ENCODE peak calls at places on chromosomes 11 and 22, in four cellular contexts. One of them, this sample, is unnamed.

GRCh38 chr22:41659941-41660340 is 28.7 kb downstream of the SNU13 start:
- DNase-seq in HL-60: no peak
- DNase-seq in GM12878: no peak
- DNase-seq in K562: no peak
- DNase-seq in this sample: no peak

GRCh38 chr11:57478971-57479663 is 18.8 kb downstream of the RTN4RL2 start:
- DNase-seq in GM12878: no peak
- DNase-seq in K562: no peak
- DNase-seq in HL-60: no peak
- DNase-seq in this sample: no peak

GRCh38 chr11:68598816-68599653 is 85.3 kb upstream of the GAL start:
- DNase-seq in K562: no peak
- DNase-seq in GM12878: no peak
- DNase-seq in HL-60: no peak
- DNase-seq in this sample: no peak

GRCh38 chr11:8352852-8353505 is 89.3 kb upstream of the LMO1 start:
- DNase-seq in K562: no peak
- DNase-seq in HL-60: no peak
- DNase-seq in GM12878: no peak
- DNase-seq in this sample: no peak

GRCh38 chr11:131447268-131447667 is 76.9 kb downstream of the NTM start:
- DNase-seq in GM12878: no peak
- DNase-seq in K562: no peak
- DNase-seq in HL-60: no peak
- DNase-seq in this sample: no peak

GRCh38 chr22:30295576-30295975 is 6.3 kb upstream of the CASTOR1 start:
- DNase-seq in GM12878: no peak
- DNase-seq in HL-60: no peak
- DNase-seq in K562: no peak
- DNase-seq in this sample: no peak

GRCh38 chr22:29985912-29986311 is 94.4 kb upstream of the HORMAD2 start:
- DNase-seq in GM12878: no peak
- DNase-seq in HL-60: no peak
- DNase-seq in K562: no peak
- DNase-seq in this sample: no peak

GRCh38 chr11:105719073-105719846 is 109.4 kb downstream of the GRIA4 start:
- DNase-seq in GM12878: peak
- DNase-seq in HL-60: no peak
- DNase-seq in K562: no peak
- DNase-seq in this sample: no peak

GRCh38 chr11:126350811-126351210 is 4.7 kb upstream of the ST3GAL4 start:
- DNase-seq in HL-60: no peak
- DNase-seq in GM12878: no peak
- DNase-seq in K562: no peak
- DNase-seq in this sample: no peak

GRCh38 chr22:41620646-41621098 is at the start of gene DESI1:
- DNase-seq in GM12878: no peak
- DNase-seq in K562: no peak
- DNase-seq in HL-60: no peak
- DNase-seq in this sample: peak

GRCh38 chr11:59154585-59154984 is 11.9 kb downstream of the FAM111A start:
- DNase-seq in GM12878: no peak
- DNase-seq in K562: no peak
- DNase-seq in HL-60: no peak
- DNase-seq in this sample: no peak

GRCh38 chr22:47195156-47195675 is 432.8 kb downstream of the TBC1D22A start:
- DNase-seq in GM12878: no peak
- DNase-seq in HL-60: no peak
- DNase-seq in K562: no peak
- DNase-seq in this sample: peak

GRCh38 chr22:25406510-25407210 is 157.8 kb upstream of the GRK3 start:
- DNase-seq in HL-60: peak
- DNase-seq in GM12878: no peak
- DNase-seq in K562: no peak
- DNase-seq in this sample: no peak

GRCh38 chr11:114179234-114179941 is 116.8 kb upstream of the NNMT start:
- DNase-seq in HL-60: no peak
- DNase-seq in K562: peak
- DNase-seq in GM12878: no peak
- DNase-seq in this sample: no peak

GRCh38 chr11:19723572-19724342 is 11.1 kb downstream of the NAV2 start:
- DNase-seq in K562: no peak
- DNase-seq in GM12878: no peak
- DNase-seq in HL-60: no peak
- DNase-seq in this sample: no peak

GRCh38 chr11:69368119-69368880 is 74.3 kb downstream of the MYEOV start:
- DNase-seq in GM12878: no peak
- DNase-seq in K562: no peak
- DNase-seq in HL-60: no peak
- DNase-seq in this sample: no peak

GRCh38 chr22:41478891-41479521 is 10.1 kb downstream of the ACO2 start:
- DNase-seq in GM12878: peak
- DNase-seq in K562: no peak
- DNase-seq in HL-60: peak
- DNase-seq in this sample: no peak

GRCh38 chr22:38174626-38175025 is 7.0 kb downstream of the PLA2G6 start:
- DNase-seq in K562: no peak
- DNase-seq in GM12878: no peak
- DNase-seq in HL-60: no peak
- DNase-seq in this sample: no peak

GRCh38 chr22:42797021-42797420 is 60.1 kb downstream of the ARFGAP3 start:
- DNase-seq in GM12878: no peak
- DNase-seq in HL-60: peak
- DNase-seq in K562: no peak
- DNase-seq in this sample: no peak

GRCh38 chr11:68881320-68881719 is 22.3 kb downstream of the MRPL21 start:
- DNase-seq in K562: no peak
- DNase-seq in GM12878: no peak
- DNase-seq in HL-60: no peak
- DNase-seq in this sample: no peak

GRCh38 chr22:39935116-39935515 is 25.1 kb upstream of the TMA7B start:
- DNase-seq in GM12878: no peak
- DNase-seq in K562: no peak
- DNase-seq in HL-60: no peak
- DNase-seq in this sample: no peak

GRCh38 chr11:32893947-32894827 is 1.6 kb downstream of the QSER1 start:
- DNase-seq in K562: peak
- DNase-seq in GM12878: peak
- DNase-seq in HL-60: peak
- DNase-seq in this sample: no peak

GRCh38 chr11:116386118-116386699 is 386.6 kb downstream of the BUD13 start:
- DNase-seq in GM12878: no peak
- DNase-seq in HL-60: no peak
- DNase-seq in K562: no peak
- DNase-seq in this sample: no peak

GRCh38 chr22:33326540-33327295 is 268.5 kb upstream of the SYN3 start:
- DNase-seq in GM12878: no peak
- DNase-seq in K562: no peak
- DNase-seq in HL-60: no peak
- DNase-seq in this sample: no peak

GRCh38 chr22:42919199-42919598 is 62.1 kb upstream of the ARFGAP3 start:
- DNase-seq in K562: peak
- DNase-seq in HL-60: no peak
- DNase-seq in GM12878: no peak
- DNase-seq in this sample: no peak

GRCh38 chr11:4610258-4610935 is 2.4 kb upstream of the TRIM68 start:
- DNase-seq in HL-60: peak
- DNase-seq in K562: no peak
- DNase-seq in GM12878: no peak
- DNase-seq in this sample: no peak

GRCh38 chr22:48045369-48045768 is 1282.9 kb downstream of the TBC1D22A start:
- DNase-seq in HL-60: no peak
- DNase-seq in K562: no peak
- DNase-seq in GM12878: peak
- DNase-seq in this sample: peak

GRCh38 chr11:110777765-110778164 is 65.5 kb upstream of the ARHGAP20 start:
- DNase-seq in HL-60: no peak
- DNase-seq in K562: no peak
- DNase-seq in GM12878: peak
- DNase-seq in this sample: no peak

GRCh38 chr11:121572581-121573059 is 119.9 kb upstream of the SORL1-AS1 start:
- DNase-seq in K562: no peak
- DNase-seq in HL-60: peak
- DNase-seq in GM12878: no peak
- DNase-seq in this sample: no peak

GRCh38 chr11:70055444-70055843 is 22.7 kb upstream of the ANO1 start:
- DNase-seq in K562: no peak
- DNase-seq in HL-60: no peak
- DNase-seq in GM12878: no peak
- DNase-seq in this sample: no peak

GRCh38 chr11:14884667-14885273 is 7.3 kb downstream of the CYP2R1 start:
- DNase-seq in K562: no peak
- DNase-seq in GM12878: no peak
- DNase-seq in HL-60: no peak
- DNase-seq in this sample: no peak

GRCh38 chr11:79822771-79823170 is 381.9 kb upstream of the TENM4 start:
- DNase-seq in K562: no peak
- DNase-seq in GM12878: no peak
- DNase-seq in HL-60: no peak
- DNase-seq in this sample: no peak

GRCh38 chr11:35905901-35906661 is 37.8 kb upstream of the LDLRAD3 start:
- DNase-seq in K562: no peak
- DNase-seq in GM12878: no peak
- DNase-seq in HL-60: no peak
- DNase-seq in this sample: no peak

GRCh38 chr11:42727879-42728278 is 583.9 kb upstream of the API5 start:
- DNase-seq in K562: no peak
- DNase-seq in GM12878: no peak
- DNase-seq in HL-60: no peak
- DNase-seq in this sample: no peak

GRCh38 chr11:45859661-45860140 is 12.4 kb downstream of the CRY2 start:
- DNase-seq in HL-60: no peak
- DNase-seq in K562: no peak
- DNase-seq in GM12878: no peak
- DNase-seq in this sample: no peak

GRCh38 chr11:69148377-69148762 is 7.4 kb upstream of the SMIM38 start:
- DNase-seq in K562: no peak
- DNase-seq in HL-60: no peak
- DNase-seq in GM12878: no peak
- DNase-seq in this sample: no peak

DNA sequence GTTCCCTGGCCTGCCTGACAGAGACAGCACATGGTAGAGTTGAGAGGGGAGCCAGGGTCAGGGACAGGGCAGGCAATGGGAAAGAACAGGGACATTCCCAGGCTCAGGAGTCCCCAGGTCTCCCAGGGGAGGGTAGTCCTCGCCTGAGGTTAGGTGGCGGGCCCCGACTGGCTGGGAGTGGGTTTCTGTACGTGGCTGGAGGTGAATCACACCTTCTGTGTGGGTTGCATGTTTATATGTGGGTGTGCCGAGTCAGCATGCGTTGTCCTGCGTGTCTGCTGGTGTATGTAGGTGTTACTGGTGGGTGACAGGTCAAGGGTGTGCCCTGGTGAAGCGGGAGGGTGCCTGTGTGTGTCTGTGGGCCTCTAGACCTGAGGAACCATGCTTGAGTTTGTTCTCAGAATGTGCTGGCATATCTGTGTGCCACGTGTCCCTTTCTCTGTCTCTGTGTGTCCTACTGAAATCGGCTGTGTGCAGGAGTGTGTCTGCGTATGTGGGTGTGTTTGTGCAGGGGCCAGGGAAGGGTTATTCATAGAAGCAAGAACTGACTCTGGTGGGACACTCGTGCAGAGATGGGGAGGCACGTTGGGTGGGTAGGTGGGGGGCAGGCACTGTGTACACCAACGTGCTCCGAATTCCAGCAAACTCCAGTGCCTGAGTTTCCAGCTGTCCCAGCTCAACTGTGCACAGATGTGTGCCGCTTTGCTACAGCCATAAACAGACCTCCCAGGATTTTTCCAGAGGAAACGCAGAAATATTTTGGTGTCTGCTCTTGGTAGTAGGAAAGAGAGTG is 23.8 kb upstream of the OAF start:
- DNase-seq in K562: no peak
- DNase-seq in GM12878: peak
- DNase-seq in HL-60: no peak
- DNase-seq in this sample: no peak
- TF ChIP-seq SPI1 in K562: no peak
- TF ChIP-seq SPI1 in GM12878: no peak
- TF ChIP-seq SPI1 in HL-60: no peak
- TF ChIP-seq SPI1 in this sample: no peak

GRCh38 chr11:47611240-47611863 is 17.1 kb upstream of the C1QTNF4 start:
- DNase-seq in GM12878: peak
- DNase-seq in K562: no peak
- DNase-seq in HL-60: peak
- DNase-seq in this sample: no peak
- TF ChIP-seq SPI1 in GM12878: peak
- TF ChIP-seq SPI1 in K562: no peak
- TF ChIP-seq SPI1 in HL-60: peak
- TF ChIP-seq SPI1 in this sample: peak

DNA sequence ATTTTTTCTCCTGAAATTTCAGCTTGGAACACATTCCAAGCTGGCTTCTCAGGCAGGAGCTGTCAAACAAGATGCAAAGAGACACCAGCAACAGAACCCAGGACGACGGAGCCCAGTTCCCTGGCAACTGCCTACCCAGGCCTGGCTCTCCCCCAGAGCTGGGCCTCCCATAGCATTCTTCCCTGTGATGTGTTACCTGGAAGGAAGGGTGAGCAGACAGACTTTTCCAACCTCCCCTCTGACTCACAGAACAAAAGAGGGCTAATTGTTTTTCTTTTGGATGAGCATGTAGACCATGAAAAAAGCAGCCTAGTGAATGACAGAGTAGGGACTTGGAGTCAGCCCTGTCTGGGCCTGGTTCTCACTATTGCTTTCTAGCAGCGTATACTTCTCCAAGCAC is 55.3 kb upstream of the BMAL1 start:
- DNase-seq in GM12878: no peak
- DNase-seq in K562: no peak
- DNase-seq in HL-60: no peak
- DNase-seq in this sample: no peak
- TF ChIP-seq SPI1 in GM12878: no peak
- TF ChIP-seq SPI1 in K562: no peak
- TF ChIP-seq SPI1 in HL-60: no peak
- TF ChIP-seq SPI1 in this sample: no peak

DNA sequence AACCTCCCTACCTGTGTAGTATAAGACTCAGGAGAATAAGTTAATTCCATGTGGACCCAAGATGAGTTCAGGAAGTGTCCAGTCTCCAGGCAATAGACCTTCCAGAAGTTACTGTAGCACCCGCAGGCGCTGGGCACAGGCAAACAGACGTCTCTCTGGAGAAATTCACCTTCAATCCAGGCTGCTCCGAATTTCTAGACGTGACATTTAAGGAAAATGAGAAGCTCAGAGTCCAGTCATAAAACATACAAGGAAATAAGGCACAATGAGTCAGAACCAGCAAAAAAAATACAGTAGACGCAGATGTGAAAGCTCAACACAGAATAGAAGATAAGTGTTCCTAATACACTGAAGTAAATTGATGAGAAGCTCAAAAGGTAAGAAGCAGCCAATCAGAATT is 14.2 kb downstream of the NADSYN1 start:
- DNase-seq in HL-60: no peak
- DNase-seq in K562: no peak
- DNase-seq in GM12878: no peak
- DNase-seq in this sample: no peak
- TF ChIP-seq SPI1 in HL-60: no peak
- TF ChIP-seq SPI1 in K562: no peak
- TF ChIP-seq SPI1 in GM12878: no peak
- TF ChIP-seq SPI1 in this sample: no peak

This sample was measured in GM12891.